ENCODE peak calls at places on chromosomes 4 and X, in seven cellular contexts. Y is left lung; Q is neuronal stem cell; O is left ventricle myocardium inferior; K is mesenchymal stem cell; E is CD8-positive, alpha-beta memory T cell; A is ascending aorta. C is an unnamed sample.

GRCh38 chrX:53160297-53160983 is 64.6 kb downstream of the KDM5C start:
- DNase-seq in Q (no peak), E (no peak), Y (no peak), A (no peak), O (no peak), K (no peak), C (peak; percentile 3)

GRCh38 chr4:136934601-136935000 is 597.7 kb downstream of the PCDH18 start:
- DNase-seq in Q (no peak), Y (no peak), E (no peak), A (no peak), K (no peak), O (no peak), C (no peak)

GRCh38 chrX:63754141-63754859 is 30.7 kb downstream of the ARHGEF9 start:
- DNase-seq in A (no peak), E (peak; percentile 50), K (peak; percentile 63), O (no peak), Q (no peak), Y (peak; percentile 54), C (peak; percentile 16)

GRCh38 chrX:37846934-37847732 is at the start of gene DYNLT3:
- DNase-seq in A (peak; percentile 28), O (peak; percentile 81), K (peak; percentile 77), Y (peak; percentile 95), E (peak; percentile 89), Q (peak; percentile 31), C (peak; percentile 72)

GRCh38 chr4:159937595-159937994 is 834.7 kb downstream of the RAPGEF2 start:
- DNase-seq in Q (no peak), Y (no peak), E (no peak), O (no peak), K (no peak), A (no peak), C (no peak)

GRCh38 chrX:23952984-23953907 is 45.4 kb downstream of the CXorf58 start:
- DNase-seq in Q (no peak), K (no peak), A (no peak), O (no peak), Y (no peak), E (peak; percentile 49), C (no peak)

GRCh38 chr4:122099896-122100295 is 52.2 kb upstream of the BLTP1 start:
- DNase-seq in E (no peak), Q (no peak), Y (no peak), A (no peak), O (no peak), K (peak; percentile 36), C (peak; percentile 70)

GRCh38 chr4:83231620-83232056 is 53.0 kb downstream of the COQ2 start:
- DNase-seq in A (no peak), K (peak; percentile 53), O (no peak), E (no peak), Y (no peak), Q (no peak), C (no peak)

GRCh38 chr4:87239821-87240220 is 19.4 kb upstream of the KLHL8 start:
- DNase-seq in O (no peak), K (peak; percentile 22), Q (no peak), Y (no peak), A (no peak), E (no peak), C (peak; percentile 20)

GRCh38 chr4:88672987-88673386 is 24.6 kb downstream of the NAP1L5 start:
- DNase-seq in K (peak; percentile 47), Y (no peak), E (no peak), A (no peak), Q (no peak), O (no peak), C (peak; percentile 30)

GRCh38 chr4:76781698-76782595 is 116.0 kb downstream of the SOWAHB start:
- DNase-seq in O (no peak), E (no peak), Q (no peak), K (peak; percentile 99), Y (no peak), A (no peak), C (peak; percentile 95)

GRCh38 chrX:140298946-140299345 is 205.9 kb downstream of the SOX3 start:
- DNase-seq in O (no peak), A (no peak), Q (no peak), Y (no peak), E (no peak), K (no peak), C (peak; percentile 82)

GRCh38 chr4:80036949-80037348 is 36.1 kb downstream of the ANTXR2 start:
- DNase-seq in Q (no peak), Y (no peak), E (no peak), A (no peak), K (peak; percentile 88), O (no peak), C (peak; percentile 84)

GRCh38 chr4:15659768-15660394 is 4.7 kb upstream of the FBXL5 start:
- DNase-seq in Q (no peak), A (no peak), E (no peak), Y (no peak), K (peak; percentile 87), O (no peak), C (peak; percentile 69)

GRCh38 chr4:22486276-22486675 is 29.6 kb downstream of the ADGRA3 start:
- DNase-seq in O (no peak), E (no peak), K (no peak), A (no peak), Q (no peak), Y (no peak), C (no peak)

GRCh38 chrX:74195120-74195519 is 108.9 kb upstream of the ZCCHC13 start:
- DNase-seq in O (no peak), K (no peak), E (no peak), Y (no peak), Q (no peak), A (no peak), C (no peak)

GRCh38 chrX:154718607-154719006 is 32.3 kb downstream of the GAB3 start:
- DNase-seq in E (no peak), Q (no peak), A (no peak), K (no peak), O (no peak), Y (no peak), C (no peak)

GRCh38 chrX:46710425-46710824 is 48.5 kb downstream of the SLC9A7 start:
- DNase-seq in Q (no peak), A (no peak), O (no peak), Y (no peak), E (no peak), K (peak; percentile 12), C (no peak)

GRCh38 chr4:73751166-73751565 is 10.8 kb downstream of the CXCL8 start:
- DNase-seq in O (no peak), E (no peak), Q (no peak), A (no peak), K (no peak), Y (no peak), C (no peak)

GRCh38 chr4:26330186-26330787 is 9.5 kb downstream of the RBPJ start:
- DNase-seq in Y (no peak), A (no peak), Q (no peak), K (peak; percentile 74), O (no peak), E (no peak), C (peak; percentile 61)

GRCh38 chr4:183324619-183325018 is 2.4 kb upstream of the CLDN24 start:
- DNase-seq in A (no peak), O (no peak), Q (no peak), E (no peak), K (no peak), Y (no peak), C (no peak)

GRCh38 chr4:52376107-52376704 is 282.9 kb downstream of the USP46 start:
- DNase-seq in A (no peak), K (peak; percentile 65), Q (peak; percentile 66), O (no peak), E (no peak), Y (no peak), C (peak; percentile 68)

GRCh38 chrX:108199691-108200090 is 108.1 kb downstream of the ATG4A start:
- DNase-seq in Q (no peak), A (no peak), Y (no peak), K (peak; percentile 40), E (no peak), O (no peak), C (peak; percentile 59)

GRCh38 chr4:169152899-169153298 is 117.9 kb downstream of the SH3RF1 start:
- DNase-seq in Y (no peak), E (no peak), Q (no peak), O (no peak), A (no peak), K (no peak), C (no peak)
- H3K4me1 ChIP-seq in Y (no peaks in the 10 kb centered on the region), E (no peaks in the 10 kb centered on the region), Q (no peaks in the 10 kb centered on the region), O (peaks cover 6% of the 10 kb centered on the region), A (no peaks in the 10 kb centered on the region), K (peaks cover 2% of the 10 kb centered on the region), C (peaks cover 15% of the 10 kb centered on the region)

GRCh38 chrX:115582035-115582870 is 21.3 kb downstream of the PLS3 start:
- DNase-seq in K (no peak), A (no peak), Q (no peak), O (peak; percentile 18), Y (no peak), E (no peak), C (no peak)

GRCh38 chrX:115588180-115588579 is 27.2 kb downstream of the PLS3 start:
- DNase-seq in K (no peak), Y (no peak), A (no peak), E (no peak), O (no peak), Q (no peak), C (no peak)

GRCh38 chrX:115582871-115583729 is 22.1 kb downstream of the PLS3 start:
- DNase-seq in K (peak; percentile 39), A (no peak), E (no peak), O (no peak), Y (no peak), Q (no peak), C (peak; percentile 67)

GRCh38 chrX:115583730-115584004 is 22.7 kb downstream of the PLS3 start:
- DNase-seq in K (no peak), Y (no peak), Q (no peak), O (no peak), E (no peak), A (no peak), C (no peak)

DNA sequence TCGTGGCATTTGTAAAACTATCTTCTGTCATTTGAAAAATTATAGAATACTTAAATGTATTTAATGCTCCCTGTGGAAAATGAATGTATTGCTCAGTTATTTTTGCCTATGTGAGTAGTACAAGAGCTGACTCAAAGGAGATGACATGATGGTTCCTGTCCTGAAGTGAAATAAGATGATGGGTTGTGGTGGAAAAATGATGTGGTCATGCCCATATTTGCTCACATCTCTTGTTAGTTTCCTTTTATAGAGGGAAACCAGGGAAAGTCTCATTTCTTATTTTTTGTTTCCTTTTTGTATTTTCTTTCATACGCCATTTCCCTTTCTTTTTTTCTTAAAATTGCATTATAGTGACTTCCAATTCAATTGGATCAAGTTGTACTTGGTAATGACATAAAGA is 23.7 kb downstream of the PLS3 start:
- DNase-seq in A (no peak), Y (no peak), E (no peak), O (no peak), Q (no peak), K (peak; percentile 61), C (peak; percentile 66)
- H3K4me1 ChIP-seq in A (peaks cover 1% of the 10 kb centered on the region), Y (peaks cover 7% of the 10 kb centered on the region), E (no peaks in the 10 kb centered on the region), O (peaks cover 72% of the 10 kb centered on the region), Q (peaks cover 2% of the 10 kb centered on the region), K (no peaks in the 10 kb centered on the region), C (no peaks in the 10 kb centered on the region)

DNA sequence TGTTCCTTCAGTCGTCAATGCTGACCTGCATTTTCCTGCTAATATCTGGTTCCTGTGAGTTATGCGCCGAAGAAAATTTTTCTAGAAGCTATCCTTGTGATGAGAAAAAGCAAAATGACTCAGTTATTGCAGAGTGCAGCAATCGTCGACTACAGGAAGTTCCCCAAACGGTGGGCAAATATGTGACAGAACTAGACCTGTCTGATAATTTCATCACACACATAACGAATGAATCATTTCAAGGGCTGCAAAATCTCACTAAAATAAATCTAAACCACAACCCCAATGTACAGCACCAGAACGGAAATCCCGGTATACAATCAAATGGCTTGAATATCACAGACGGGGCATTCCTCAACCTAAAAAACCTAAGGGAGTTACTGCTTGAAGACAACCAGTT is 12.6 kb downstream of the TLR8 start:
- DNase-seq in A (no peak), O (no peak), Y (no peak), K (no peak), E (no peak), Q (no peak), C (no peak)
- H3K4me1 ChIP-seq in A (no peaks in the 10 kb centered on the region), O (no peaks in the 10 kb centered on the region), Y (no peaks in the 10 kb centered on the region), K (no peaks in the 10 kb centered on the region), E (no peaks in the 10 kb centered on the region), Q (no peaks in the 10 kb centered on the region), C (no peaks in the 10 kb centered on the region)

GRCh38 chr4:184420881-184421416 is 53.4 kb downstream of the IRF2 start:
- DNase-seq in E (no peak), O (no peak), Q (no peak), K (no peak), A (no peak), Y (no peak), C (no peak)
- H3K4me1 ChIP-seq in E (peaks cover 55% of the 10 kb centered on the region), O (peaks cover 79% of the 10 kb centered on the region), Q (no peaks in the 10 kb centered on the region), K (peaks cover 6% of the 10 kb centered on the region), A (no peaks in the 10 kb centered on the region), Y (peaks cover 9% of the 10 kb centered on the region), C (peaks cover 19% of the 10 kb centered on the region)

C was measured in fibroblast of lung.